ENCODE peak calls at places on chromosomes 11 and 22, in five cellular contexts. One of them, this sample, is unnamed.

GRCh38 chr11:64094463-64095223 is 58.9 kb downstream of the FLRT1 start:
- DNase-seq in adrenal gland: peak
- DNase-seq in neural crest cell: no peak
- DNase-seq in MCF 10A: peak
- DNase-seq in spleen: no peak
- DNase-seq in this sample: no peak

GRCh38 chr11:74662487-74663103 is 68.6 kb downstream of the CHRDL2 start:
- DNase-seq in neural crest cell: no peak
- DNase-seq in MCF 10A: no peak
- DNase-seq in adrenal gland: no peak
- DNase-seq in spleen: no peak
- DNase-seq in this sample: no peak

GRCh38 chr11:57751676-57752253 is at the start of gene BTBD18:
- DNase-seq in MCF 10A: peak
- DNase-seq in neural crest cell: no peak
- DNase-seq in adrenal gland: peak
- DNase-seq in spleen: no peak
- DNase-seq in this sample: no peak

GRCh38 chr11:17275376-17276235 is 933 bp upstream of the NUCB2 start:
- DNase-seq in adrenal gland: no peak
- DNase-seq in MCF 10A: no peak
- DNase-seq in neural crest cell: no peak
- DNase-seq in spleen: no peak
- DNase-seq in this sample: no peak

GRCh38 chr11:5123802-5124521 is 14.2 kb downstream of the OR52A5 start:
- DNase-seq in spleen: no peak
- DNase-seq in neural crest cell: peak
- DNase-seq in adrenal gland: peak
- DNase-seq in MCF 10A: peak
- DNase-seq in this sample: peak

GRCh38 chr11:73426184-73426845 is 50.1 kb downstream of the RELT start:
- DNase-seq in spleen: no peak
- DNase-seq in neural crest cell: no peak
- DNase-seq in adrenal gland: no peak
- DNase-seq in MCF 10A: no peak
- DNase-seq in this sample: no peak

GRCh38 chr11:2213384-2213842 is 41.8 kb upstream of the TH start:
- DNase-seq in adrenal gland: peak
- DNase-seq in neural crest cell: no peak
- DNase-seq in spleen: peak
- DNase-seq in MCF 10A: no peak
- DNase-seq in this sample: no peak

GRCh38 chr11:68047437-68048290 is 8.8 kb downstream of the TCIRG1 start:
- DNase-seq in MCF 10A: no peak
- DNase-seq in spleen: peak
- DNase-seq in adrenal gland: no peak
- DNase-seq in neural crest cell: no peak
- DNase-seq in this sample: no peak

GRCh38 chr11:2777871-2778629 is 78.3 kb upstream of the KCNQ1OT1 start:
- DNase-seq in MCF 10A: no peak
- DNase-seq in neural crest cell: peak
- DNase-seq in spleen: peak
- DNase-seq in adrenal gland: peak
- DNase-seq in this sample: no peak

GRCh38 chr11:66133216-66133775 is 63.2 kb downstream of the PACS1 start:
- DNase-seq in spleen: no peak
- DNase-seq in adrenal gland: no peak
- DNase-seq in neural crest cell: no peak
- DNase-seq in MCF 10A: no peak
- DNase-seq in this sample: no peak

GRCh38 chr22:35349704-35350538 is 31.0 kb upstream of the HMOX1 start:
- DNase-seq in adrenal gland: peak
- DNase-seq in MCF 10A: no peak
- DNase-seq in neural crest cell: no peak
- DNase-seq in spleen: peak
- DNase-seq in this sample: peak

GRCh38 chr11:88178211-88178610 is 3.0 kb upstream of the RAB38 start:
- DNase-seq in spleen: no peak
- DNase-seq in MCF 10A: no peak
- DNase-seq in neural crest cell: no peak
- DNase-seq in adrenal gland: no peak
- DNase-seq in this sample: no peak

GRCh38 chr11:26088391-26088790 is 243.5 kb upstream of the ANO3 start:
- DNase-seq in adrenal gland: no peak
- DNase-seq in neural crest cell: no peak
- DNase-seq in MCF 10A: no peak
- DNase-seq in spleen: no peak
- DNase-seq in this sample: no peak

GRCh38 chr11:12587333-12587997 is 86.8 kb upstream of the TEAD1 start:
- DNase-seq in adrenal gland: no peak
- DNase-seq in neural crest cell: no peak
- DNase-seq in MCF 10A: peak
- DNase-seq in spleen: no peak
- DNase-seq in this sample: peak

GRCh38 chr22:48445113-48445827 is 1382.4 kb downstream of the BRD1 start:
- DNase-seq in adrenal gland: no peak
- DNase-seq in neural crest cell: no peak
- DNase-seq in spleen: peak
- DNase-seq in MCF 10A: no peak
- DNase-seq in this sample: no peak

GRCh38 chr11:3866206-3866605 is 10.7 kb downstream of the STIM1 start:
- DNase-seq in adrenal gland: peak
- DNase-seq in neural crest cell: no peak
- DNase-seq in spleen: peak
- DNase-seq in MCF 10A: no peak
- DNase-seq in this sample: no peak

GRCh38 chr11:8531312-8531711 is 62.7 kb downstream of the STK33 start:
- DNase-seq in neural crest cell: no peak
- DNase-seq in MCF 10A: peak
- DNase-seq in spleen: no peak
- DNase-seq in adrenal gland: no peak
- DNase-seq in this sample: peak

GRCh38 chr11:8631395-8632110 is 37.5 kb upstream of the STK33 start:
- DNase-seq in MCF 10A: peak
- DNase-seq in neural crest cell: no peak
- DNase-seq in spleen: no peak
- DNase-seq in adrenal gland: no peak
- DNase-seq in this sample: no peak

GRCh38 chr11:15113381-15113780 is 1.3 kb upstream of the INSC start:
- DNase-seq in MCF 10A: no peak
- DNase-seq in neural crest cell: no peak
- DNase-seq in adrenal gland: no peak
- DNase-seq in spleen: peak
- DNase-seq in this sample: no peak

GRCh38 chr11:15109602-15110001 is 5.1 kb upstream of the INSC start:
- DNase-seq in spleen: no peak
- DNase-seq in adrenal gland: no peak
- DNase-seq in neural crest cell: no peak
- DNase-seq in MCF 10A: no peak
- DNase-seq in this sample: no peak

GRCh38 chr11:15107730-15108515 is 6.8 kb upstream of the INSC start:
- DNase-seq in MCF 10A: peak
- DNase-seq in adrenal gland: no peak
- DNase-seq in spleen: no peak
- DNase-seq in neural crest cell: no peak
- DNase-seq in this sample: no peak

GRCh38 chr11:15108592-15109130 is 6.1 kb upstream of the INSC start:
- DNase-seq in adrenal gland: no peak
- DNase-seq in spleen: no peak
- DNase-seq in MCF 10A: no peak
- DNase-seq in neural crest cell: no peak
- DNase-seq in this sample: no peak

GRCh38 chr11:15111215-15111614 is 3.5 kb upstream of the INSC start:
- DNase-seq in spleen: no peak
- DNase-seq in MCF 10A: no peak
- DNase-seq in adrenal gland: no peak
- DNase-seq in neural crest cell: no peak
- DNase-seq in this sample: no peak
- TF ChIP-seq CTCF in spleen: no peak
- TF ChIP-seq CTCF in MCF 10A: no peak
- TF ChIP-seq CTCF in adrenal gland: no peak
- TF ChIP-seq CTCF in neural crest cell: no peak
- TF ChIP-seq CTCF in this sample: no peak

GRCh38 chr22:37498289-37498909 is 12.2 kb upstream of the MFNG start:
- DNase-seq in adrenal gland: no peak
- DNase-seq in spleen: peak
- DNase-seq in neural crest cell: peak
- DNase-seq in MCF 10A: peak
- DNase-seq in this sample: peak
- TF ChIP-seq CTCF in adrenal gland: peak
- TF ChIP-seq CTCF in spleen: peak
- TF ChIP-seq CTCF in neural crest cell: peak
- TF ChIP-seq CTCF in MCF 10A: peak
- TF ChIP-seq CTCF in this sample: peak

GRCh38 chr11:96125400-96125799 is 201.5 kb upstream of the MTMR2 start:
- DNase-seq in adrenal gland: no peak
- DNase-seq in spleen: no peak
- DNase-seq in neural crest cell: no peak
- DNase-seq in MCF 10A: no peak
- DNase-seq in this sample: no peak

GRCh38 chr11:96124155-96124554 is 200.2 kb upstream of the MTMR2 start:
- DNase-seq in spleen: no peak
- DNase-seq in neural crest cell: no peak
- DNase-seq in adrenal gland: no peak
- DNase-seq in MCF 10A: no peak
- DNase-seq in this sample: no peak

GRCh38 chr11:96119211-96119610 is 195.3 kb upstream of the MTMR2 start:
- DNase-seq in MCF 10A: no peak
- DNase-seq in neural crest cell: no peak
- DNase-seq in spleen: no peak
- DNase-seq in adrenal gland: no peak
- DNase-seq in this sample: no peak

GRCh38 chr11:96123301-96123700 is 199.4 kb upstream of the MTMR2 start:
- DNase-seq in neural crest cell: no peak
- DNase-seq in spleen: no peak
- DNase-seq in MCF 10A: no peak
- DNase-seq in adrenal gland: no peak
- DNase-seq in this sample: no peak

DNA sequence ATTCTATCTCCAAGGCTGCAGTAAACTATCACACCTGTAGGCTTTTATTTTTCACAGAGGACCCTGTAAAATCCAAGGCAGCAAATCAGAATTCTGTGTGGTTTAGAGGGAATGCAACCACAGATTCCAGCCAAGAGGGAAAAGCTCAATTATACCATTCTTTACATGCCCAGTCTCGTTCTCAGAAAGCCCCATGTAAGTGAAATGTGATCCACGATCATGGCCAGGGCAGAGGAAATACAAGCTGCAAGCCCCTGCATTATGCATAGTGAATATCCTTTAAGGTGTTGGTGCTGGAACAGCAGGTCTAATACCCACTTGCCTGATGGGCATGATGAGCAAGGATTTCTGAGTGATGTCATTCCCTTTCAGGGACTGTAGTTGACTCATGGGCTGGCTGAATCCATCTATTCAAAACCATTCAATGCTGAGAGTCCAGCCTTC is 198.7 kb upstream of the MTMR2 start:
- DNase-seq in adrenal gland: no peak
- DNase-seq in MCF 10A: peak
- DNase-seq in spleen: no peak
- DNase-seq in neural crest cell: no peak
- DNase-seq in this sample: no peak
- TF ChIP-seq CTCF in adrenal gland: no peak
- TF ChIP-seq CTCF in MCF 10A: no peak
- TF ChIP-seq CTCF in spleen: no peak
- TF ChIP-seq CTCF in neural crest cell: peak
- TF ChIP-seq CTCF in this sample: no peak

GRCh38 chr22:26692215-26692614 is 34.8 kb downstream of the MIAT start:
- DNase-seq in adrenal gland: no peak
- DNase-seq in MCF 10A: no peak
- DNase-seq in neural crest cell: no peak
- DNase-seq in spleen: no peak
- DNase-seq in this sample: no peak
- TF ChIP-seq CTCF in adrenal gland: no peak
- TF ChIP-seq CTCF in MCF 10A: no peak
- TF ChIP-seq CTCF in neural crest cell: no peak
- TF ChIP-seq CTCF in spleen: no peak
- TF ChIP-seq CTCF in this sample: no peak

GRCh38 chr11:14248577-14248976 is 110.4 kb downstream of the RRAS2 start:
- DNase-seq in adrenal gland: peak
- DNase-seq in neural crest cell: peak
- DNase-seq in MCF 10A: no peak
- DNase-seq in spleen: no peak
- DNase-seq in this sample: peak
- TF ChIP-seq CTCF in adrenal gland: no peak
- TF ChIP-seq CTCF in neural crest cell: no peak
- TF ChIP-seq CTCF in MCF 10A: no peak
- TF ChIP-seq CTCF in spleen: no peak
- TF ChIP-seq CTCF in this sample: no peak

DNA sequence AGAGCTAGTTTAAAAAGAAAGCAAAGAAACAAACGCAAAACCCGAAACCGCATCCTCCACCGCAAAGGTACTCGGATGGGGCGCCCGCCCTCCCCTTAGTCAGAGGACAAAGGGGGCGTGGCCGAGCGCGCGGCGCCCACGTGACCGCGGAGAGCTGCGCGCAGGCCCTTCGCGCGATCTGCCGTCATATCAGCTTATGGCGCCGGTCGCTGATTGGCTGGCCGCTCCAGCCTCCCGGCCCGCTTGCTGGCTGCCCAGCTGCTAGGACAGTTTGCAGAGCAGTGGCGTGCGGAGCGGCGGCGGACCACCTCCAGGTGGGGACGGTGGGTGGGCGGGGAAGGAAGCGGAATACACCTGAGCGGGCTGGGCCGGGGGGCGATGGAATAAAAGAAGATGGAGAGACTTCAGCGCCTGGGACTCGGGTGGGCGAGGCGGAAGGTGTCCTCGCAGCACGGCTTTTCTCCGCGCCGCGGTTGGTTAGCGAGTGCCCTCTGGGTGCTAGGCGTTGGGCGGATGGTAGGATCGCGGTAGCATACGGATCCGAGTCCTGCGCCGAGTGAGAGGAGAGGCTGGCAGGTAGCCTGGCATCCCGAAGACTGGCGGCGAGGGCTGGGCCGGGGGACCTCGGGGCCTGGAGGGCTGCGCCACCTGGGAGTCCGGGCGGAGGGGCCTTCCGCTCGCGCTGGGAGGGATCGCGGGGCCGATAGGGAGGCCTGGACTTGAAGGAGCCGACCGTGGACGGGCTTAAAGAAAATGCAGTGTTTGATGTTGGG is at the start of gene SC5D:
- DNase-seq in spleen: peak
- DNase-seq in adrenal gland: peak
- DNase-seq in MCF 10A: peak
- DNase-seq in neural crest cell: peak
- DNase-seq in this sample: peak
- TF ChIP-seq CTCF in spleen: no peak
- TF ChIP-seq CTCF in adrenal gland: no peak
- TF ChIP-seq CTCF in MCF 10A: no peak
- TF ChIP-seq CTCF in neural crest cell: peak
- TF ChIP-seq CTCF in this sample: no peak

This sample was measured in nephron progenitor cell.